ENCODE peak calls at places on chromosomes 4 and X, in eight cellular contexts. One of them, this sample, is unnamed.

GRCh38 chrX:149497626-149498025 is 7.5 kb downstream of the IDS start:
- DNase-seq in neural progenitor cell: no peak
- DNase-seq in MM.1S: no peak
- DNase-seq in OCI-LY7: no peak
- DNase-seq in hepatocyte: no peak
- DNase-seq in PC-3: peak
- DNase-seq in GM23338: no peak
- DNase-seq in SK-N-SH: no peak
- DNase-seq in this sample: no peak

GRCh38 chr4:109609431-109609830 is 49.4 kb downstream of the MCUB start:
- DNase-seq in neural progenitor cell: no peak
- DNase-seq in MM.1S: no peak
- DNase-seq in OCI-LY7: no peak
- DNase-seq in hepatocyte: no peak
- DNase-seq in PC-3: no peak
- DNase-seq in GM23338: no peak
- DNase-seq in SK-N-SH: no peak
- DNase-seq in this sample: no peak

GRCh38 chrX:12441376-12442128 is 303.3 kb downstream of the FRMPD4 start:
- DNase-seq in neural progenitor cell: no peak
- DNase-seq in MM.1S: no peak
- DNase-seq in OCI-LY7: no peak
- DNase-seq in hepatocyte: no peak
- DNase-seq in PC-3: peak
- DNase-seq in GM23338: no peak
- DNase-seq in SK-N-SH: no peak
- DNase-seq in this sample: no peak

GRCh38 chrX:131812847-131813825 is 210.0 kb upstream of the STK26 start:
- DNase-seq in neural progenitor cell: no peak
- DNase-seq in MM.1S: peak
- DNase-seq in OCI-LY7: no peak
- DNase-seq in hepatocyte: no peak
- DNase-seq in PC-3: peak
- DNase-seq in GM23338: no peak
- DNase-seq in SK-N-SH: peak
- DNase-seq in this sample: no peak

GRCh38 chr4:53782468-53782865 is 191.2 kb upstream of the LNX1 start:
- DNase-seq in neural progenitor cell: no peak
- DNase-seq in MM.1S: no peak
- DNase-seq in OCI-LY7: no peak
- DNase-seq in hepatocyte: no peak
- DNase-seq in PC-3: peak
- DNase-seq in GM23338: no peak
- DNase-seq in SK-N-SH: no peak
- DNase-seq in this sample: no peak

GRCh38 chrX:17608898-17609297 is 128.4 kb upstream of the SCML1 start:
- DNase-seq in neural progenitor cell: no peak
- DNase-seq in MM.1S: no peak
- DNase-seq in OCI-LY7: no peak
- DNase-seq in hepatocyte: no peak
- DNase-seq in PC-3: peak
- DNase-seq in GM23338: no peak
- DNase-seq in SK-N-SH: no peak
- DNase-seq in this sample: no peak

GRCh38 chrX:19544693-19545305 is 29.5 kb upstream of the MAP3K15 start:
- DNase-seq in neural progenitor cell: peak
- DNase-seq in MM.1S: peak
- DNase-seq in OCI-LY7: peak
- DNase-seq in hepatocyte: peak
- DNase-seq in PC-3: peak
- DNase-seq in GM23338: peak
- DNase-seq in SK-N-SH: peak
- DNase-seq in this sample: peak

GRCh38 chrX:140050906-140051305 is 85.6 kb upstream of the CXorf66 start:
- DNase-seq in neural progenitor cell: no peak
- DNase-seq in MM.1S: peak
- DNase-seq in OCI-LY7: no peak
- DNase-seq in hepatocyte: no peak
- DNase-seq in PC-3: peak
- DNase-seq in GM23338: peak
- DNase-seq in SK-N-SH: no peak
- DNase-seq in this sample: no peak

GRCh38 chr4:165994706-165995105 is 121.7 kb downstream of the TLL1 start:
- DNase-seq in neural progenitor cell: no peak
- DNase-seq in MM.1S: no peak
- DNase-seq in OCI-LY7: no peak
- DNase-seq in hepatocyte: peak
- DNase-seq in PC-3: peak
- DNase-seq in GM23338: no peak
- DNase-seq in SK-N-SH: no peak
- DNase-seq in this sample: no peak

GRCh38 chr4:100288167-100288566 is 97.9 kb upstream of the DDIT4L start:
- DNase-seq in neural progenitor cell: no peak
- DNase-seq in MM.1S: no peak
- DNase-seq in OCI-LY7: no peak
- DNase-seq in hepatocyte: no peak
- DNase-seq in PC-3: peak
- DNase-seq in GM23338: no peak
- DNase-seq in SK-N-SH: no peak
- DNase-seq in this sample: no peak

GRCh38 chr4:164949448-164950118 is 27.9 kb downstream of the TRIM61 start:
- DNase-seq in neural progenitor cell: peak
- DNase-seq in MM.1S: no peak
- DNase-seq in OCI-LY7: peak
- DNase-seq in hepatocyte: peak
- DNase-seq in PC-3: no peak
- DNase-seq in GM23338: peak
- DNase-seq in SK-N-SH: no peak
- DNase-seq in this sample: no peak

GRCh38 chrX:66760648-66761047 is 121.8 kb upstream of the EDA2R start:
- DNase-seq in neural progenitor cell: peak
- DNase-seq in MM.1S: peak
- DNase-seq in OCI-LY7: peak
- DNase-seq in hepatocyte: no peak
- DNase-seq in PC-3: peak
- DNase-seq in GM23338: peak
- DNase-seq in SK-N-SH: no peak
- DNase-seq in this sample: no peak
- TF ChIP-seq CTCF in neural progenitor cell: peak
- TF ChIP-seq CTCF in MM.1S: peak
- TF ChIP-seq CTCF in OCI-LY7: peak
- TF ChIP-seq CTCF in hepatocyte: peak
- TF ChIP-seq CTCF in PC-3: no peak
- TF ChIP-seq CTCF in GM23338: peak
- TF ChIP-seq CTCF in SK-N-SH: peak
- TF ChIP-seq CTCF in this sample: no peak

DNA sequence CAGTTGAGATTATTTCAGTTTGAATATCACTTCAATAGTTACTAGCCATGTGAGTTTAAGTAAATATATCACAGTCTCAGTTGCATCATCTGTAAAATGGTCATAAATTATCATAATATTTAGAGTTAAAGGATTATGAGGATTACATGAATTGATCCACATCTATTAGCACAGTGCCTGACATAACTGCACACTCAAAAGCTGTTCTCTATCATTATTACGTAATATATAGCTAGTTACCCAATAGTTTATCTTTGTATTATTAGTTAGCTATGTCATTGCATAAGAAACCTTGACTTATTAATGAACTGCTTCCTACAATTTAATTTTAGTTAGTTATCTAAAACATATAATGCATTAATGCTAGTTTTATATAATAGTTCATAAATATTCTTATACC is 1076.9 kb upstream of the GRID2 start:
- DNase-seq in neural progenitor cell: no peak
- DNase-seq in MM.1S: no peak
- DNase-seq in OCI-LY7: no peak
- DNase-seq in hepatocyte: no peak
- DNase-seq in PC-3: no peak
- DNase-seq in GM23338: no peak
- DNase-seq in SK-N-SH: no peak
- DNase-seq in this sample: no peak
- TF ChIP-seq EZH2phosphoT487 in neural progenitor cell: no peak
- TF ChIP-seq EZH2phosphoT487 in MM.1S: no peak
- TF ChIP-seq EZH2phosphoT487 in OCI-LY7: no peak
- TF ChIP-seq EZH2phosphoT487 in hepatocyte: no peak
- TF ChIP-seq EZH2phosphoT487 in PC-3: no peak
- TF ChIP-seq EZH2phosphoT487 in GM23338: no peak
- TF ChIP-seq EZH2phosphoT487 in SK-N-SH: no peak
- TF ChIP-seq EZH2phosphoT487 in this sample: no peak

DNA sequence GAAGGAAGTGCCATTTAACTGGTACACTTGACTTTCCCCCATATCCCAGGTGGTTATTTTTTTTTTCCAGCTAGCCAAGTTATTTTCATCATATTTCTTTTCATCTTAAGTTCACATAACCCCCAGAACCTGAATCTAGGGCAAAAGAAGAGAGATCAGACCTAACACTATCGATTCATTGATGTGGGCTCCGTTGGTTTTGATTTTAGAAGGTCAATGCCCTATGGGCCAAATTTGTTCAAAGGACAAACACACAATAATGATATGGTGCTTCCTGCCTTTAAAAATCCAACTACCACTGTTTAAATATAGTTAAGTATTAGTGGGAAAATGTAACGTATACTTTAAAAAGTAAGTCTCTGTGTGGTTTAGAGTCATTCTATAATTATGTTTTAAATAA is 665.7 kb downstream of the ZNF674 start:
- DNase-seq in neural progenitor cell: no peak
- DNase-seq in MM.1S: no peak
- DNase-seq in OCI-LY7: no peak
- DNase-seq in hepatocyte: no peak
- DNase-seq in PC-3: no peak
- DNase-seq in GM23338: no peak
- DNase-seq in SK-N-SH: no peak
- DNase-seq in this sample: no peak
- TF ChIP-seq CTCF in neural progenitor cell: no peak
- TF ChIP-seq CTCF in MM.1S: no peak
- TF ChIP-seq CTCF in OCI-LY7: no peak
- TF ChIP-seq CTCF in hepatocyte: no peak
- TF ChIP-seq CTCF in PC-3: no peak
- TF ChIP-seq CTCF in GM23338: no peak
- TF ChIP-seq CTCF in SK-N-SH: no peak
- TF ChIP-seq CTCF in this sample: no peak

GRCh38 chr4:48261288-48261687 is 8.3 kb downstream of the TEC start:
- DNase-seq in neural progenitor cell: no peak
- DNase-seq in MM.1S: no peak
- DNase-seq in OCI-LY7: no peak
- DNase-seq in hepatocyte: no peak
- DNase-seq in PC-3: no peak
- DNase-seq in GM23338: no peak
- DNase-seq in SK-N-SH: no peak
- DNase-seq in this sample: no peak
- TF ChIP-seq EZH2phosphoT487 in neural progenitor cell: no peak
- TF ChIP-seq EZH2phosphoT487 in MM.1S: no peak
- TF ChIP-seq EZH2phosphoT487 in OCI-LY7: no peak
- TF ChIP-seq EZH2phosphoT487 in hepatocyte: no peak
- TF ChIP-seq EZH2phosphoT487 in PC-3: no peak
- TF ChIP-seq EZH2phosphoT487 in GM23338: no peak
- TF ChIP-seq EZH2phosphoT487 in SK-N-SH: no peak
- TF ChIP-seq EZH2phosphoT487 in this sample: no peak

DNA sequence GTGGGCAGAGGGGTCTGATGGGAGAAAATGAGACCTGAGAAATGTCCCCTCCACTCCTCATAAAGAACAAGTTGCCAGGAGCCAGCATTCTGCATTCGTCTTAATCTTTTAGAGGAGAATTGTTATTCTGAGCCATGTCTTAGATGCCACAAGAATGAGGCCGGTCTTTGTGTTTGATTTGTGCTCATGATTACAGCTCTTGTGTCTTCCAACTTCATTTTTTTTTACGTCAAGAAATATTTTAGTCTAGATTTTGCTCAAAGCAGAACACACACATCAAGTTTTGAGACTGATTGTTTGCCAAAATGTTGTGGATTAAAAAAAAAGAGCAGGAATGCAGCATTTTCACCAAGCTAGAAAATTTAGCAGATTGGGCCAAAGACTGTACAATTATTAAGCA is 130.6 kb upstream of the PITX2 start:
- DNase-seq in neural progenitor cell: no peak
- DNase-seq in MM.1S: no peak
- DNase-seq in OCI-LY7: no peak
- DNase-seq in hepatocyte: no peak
- DNase-seq in PC-3: no peak
- DNase-seq in GM23338: no peak
- DNase-seq in SK-N-SH: no peak
- DNase-seq in this sample: no peak
- TF ChIP-seq CTCF in neural progenitor cell: no peak
- TF ChIP-seq CTCF in MM.1S: no peak
- TF ChIP-seq CTCF in OCI-LY7: no peak
- TF ChIP-seq CTCF in hepatocyte: no peak
- TF ChIP-seq CTCF in PC-3: no peak
- TF ChIP-seq CTCF in GM23338: no peak
- TF ChIP-seq CTCF in SK-N-SH: no peak
- TF ChIP-seq CTCF in this sample: no peak

GRCh38 chr4:17336524-17336941 is 175.4 kb downstream of the QDPR start:
- DNase-seq in neural progenitor cell: no peak
- DNase-seq in MM.1S: peak
- DNase-seq in OCI-LY7: peak
- DNase-seq in hepatocyte: no peak
- DNase-seq in PC-3: no peak
- DNase-seq in GM23338: no peak
- DNase-seq in SK-N-SH: no peak
- DNase-seq in this sample: peak
- TF ChIP-seq EZH2phosphoT487 in neural progenitor cell: no peak
- TF ChIP-seq EZH2phosphoT487 in MM.1S: no peak
- TF ChIP-seq EZH2phosphoT487 in OCI-LY7: no peak
- TF ChIP-seq EZH2phosphoT487 in hepatocyte: no peak
- TF ChIP-seq EZH2phosphoT487 in PC-3: no peak
- TF ChIP-seq EZH2phosphoT487 in GM23338: no peak
- TF ChIP-seq EZH2phosphoT487 in SK-N-SH: no peak
- TF ChIP-seq EZH2phosphoT487 in this sample: no peak